ENCODE peak calls at places on chromosomes 5 and 9, in seven cellular contexts. One of them, this sample, is unnamed.

GRCh38 chr9:137969685-137970084 is 92.1 kb downstream of the CACNA1B start:
- DNase-seq in hepatic stellate cell: no peak
- DNase-seq in activated CD4-positive, CD25-positive, alpha-beta regulatory T cell treated with anti-CD3 and anti-CD28 coated beads, Interleukin-2, amount 50 U/mL, for 72 hours: no peak
- DNase-seq in aorta: no peak
- DNase-seq in stimulated activated CD4-positive, alpha-beta T cell treated with anti-CD3 and anti-CD28 coated beads, Interleukin-4, amount 100 ng/mL, for 48 hours: no peak
- DNase-seq in glutamatergic neuron: no peak
- DNase-seq in NCI-H2081: no peak
- DNase-seq in this sample: no peak

GRCh38 chr9:79382468-79382867 is 189.3 kb upstream of the TLE4 start:
- DNase-seq in glutamatergic neuron: no peak
- DNase-seq in hepatic stellate cell: no peak
- DNase-seq in aorta: no peak
- DNase-seq in activated CD4-positive, CD25-positive, alpha-beta regulatory T cell treated with anti-CD3 and anti-CD28 coated beads, Interleukin-2, amount 50 U/mL, for 72 hours: no peak
- DNase-seq in NCI-H2081: no peak
- DNase-seq in stimulated activated CD4-positive, alpha-beta T cell treated with anti-CD3 and anti-CD28 coated beads, Interleukin-4, amount 100 ng/mL, for 48 hours: no peak
- DNase-seq in this sample: peak; percentile 39

GRCh38 chr5:13783731-13784130 is 160.8 kb downstream of the DNAH5 start:
- DNase-seq in activated CD4-positive, CD25-positive, alpha-beta regulatory T cell treated with anti-CD3 and anti-CD28 coated beads, Interleukin-2, amount 50 U/mL, for 72 hours: no peak
- DNase-seq in hepatic stellate cell: no peak
- DNase-seq in stimulated activated CD4-positive, alpha-beta T cell treated with anti-CD3 and anti-CD28 coated beads, Interleukin-4, amount 100 ng/mL, for 48 hours: no peak
- DNase-seq in aorta: no peak
- DNase-seq in glutamatergic neuron: no peak
- DNase-seq in NCI-H2081: no peak
- DNase-seq in this sample: no peak

GRCh38 chr5:15694694-15695093 is 194.7 kb downstream of the FBXL7 start:
- DNase-seq in stimulated activated CD4-positive, alpha-beta T cell treated with anti-CD3 and anti-CD28 coated beads, Interleukin-4, amount 100 ng/mL, for 48 hours: no peak
- DNase-seq in aorta: no peak
- DNase-seq in NCI-H2081: no peak
- DNase-seq in glutamatergic neuron: no peak
- DNase-seq in activated CD4-positive, CD25-positive, alpha-beta regulatory T cell treated with anti-CD3 and anti-CD28 coated beads, Interleukin-2, amount 50 U/mL, for 72 hours: no peak
- DNase-seq in hepatic stellate cell: no peak
- DNase-seq in this sample: no peak

GRCh38 chr9:109467936-109468335 is 30.2 kb downstream of the PTPN3 start:
- DNase-seq in hepatic stellate cell: no peak
- DNase-seq in NCI-H2081: peak; percentile 48
- DNase-seq in activated CD4-positive, CD25-positive, alpha-beta regulatory T cell treated with anti-CD3 and anti-CD28 coated beads, Interleukin-2, amount 50 U/mL, for 72 hours: no peak
- DNase-seq in stimulated activated CD4-positive, alpha-beta T cell treated with anti-CD3 and anti-CD28 coated beads, Interleukin-4, amount 100 ng/mL, for 48 hours: no peak
- DNase-seq in glutamatergic neuron: no peak
- DNase-seq in aorta: no peak
- DNase-seq in this sample: no peak

GRCh38 chr5:31362931-31363568 is 168.8 kb downstream of the DROSHA start:
- DNase-seq in activated CD4-positive, CD25-positive, alpha-beta regulatory T cell treated with anti-CD3 and anti-CD28 coated beads, Interleukin-2, amount 50 U/mL, for 72 hours: no peak
- DNase-seq in glutamatergic neuron: no peak
- DNase-seq in hepatic stellate cell: no peak
- DNase-seq in NCI-H2081: no peak
- DNase-seq in stimulated activated CD4-positive, alpha-beta T cell treated with anti-CD3 and anti-CD28 coated beads, Interleukin-4, amount 100 ng/mL, for 48 hours: no peak
- DNase-seq in aorta: no peak
- DNase-seq in this sample: peak; percentile 72

GRCh38 chr5:149794338-149795023 is 64.4 kb downstream of the PPARGC1B start:
- DNase-seq in stimulated activated CD4-positive, alpha-beta T cell treated with anti-CD3 and anti-CD28 coated beads, Interleukin-4, amount 100 ng/mL, for 48 hours: no peak
- DNase-seq in NCI-H2081: no peak
- DNase-seq in aorta: no peak
- DNase-seq in hepatic stellate cell: no peak
- DNase-seq in glutamatergic neuron: no peak
- DNase-seq in activated CD4-positive, CD25-positive, alpha-beta regulatory T cell treated with anti-CD3 and anti-CD28 coated beads, Interleukin-2, amount 50 U/mL, for 72 hours: no peak
- DNase-seq in this sample: no peak

GRCh38 chr5:59041355-59041754 is 458.5 kb downstream of the RAB3C start:
- DNase-seq in aorta: no peak
- DNase-seq in NCI-H2081: no peak
- DNase-seq in hepatic stellate cell: no peak
- DNase-seq in glutamatergic neuron: no peak
- DNase-seq in activated CD4-positive, CD25-positive, alpha-beta regulatory T cell treated with anti-CD3 and anti-CD28 coated beads, Interleukin-2, amount 50 U/mL, for 72 hours: no peak
- DNase-seq in stimulated activated CD4-positive, alpha-beta T cell treated with anti-CD3 and anti-CD28 coated beads, Interleukin-4, amount 100 ng/mL, for 48 hours: no peak
- DNase-seq in this sample: no peak

GRCh38 chr5:146720132-146720531 is 158.4 kb downstream of the PPP2R2B start:
- DNase-seq in activated CD4-positive, CD25-positive, alpha-beta regulatory T cell treated with anti-CD3 and anti-CD28 coated beads, Interleukin-2, amount 50 U/mL, for 72 hours: no peak
- DNase-seq in glutamatergic neuron: no peak
- DNase-seq in NCI-H2081: no peak
- DNase-seq in stimulated activated CD4-positive, alpha-beta T cell treated with anti-CD3 and anti-CD28 coated beads, Interleukin-4, amount 100 ng/mL, for 48 hours: no peak
- DNase-seq in hepatic stellate cell: no peak
- DNase-seq in aorta: no peak
- DNase-seq in this sample: no peak

GRCh38 chr5:115599502-115599901 is 2.8 kb downstream of the TICAM2 start:
- DNase-seq in NCI-H2081: no peak
- DNase-seq in glutamatergic neuron: no peak
- DNase-seq in aorta: peak; percentile 47
- DNase-seq in stimulated activated CD4-positive, alpha-beta T cell treated with anti-CD3 and anti-CD28 coated beads, Interleukin-4, amount 100 ng/mL, for 48 hours: no peak
- DNase-seq in activated CD4-positive, CD25-positive, alpha-beta regulatory T cell treated with anti-CD3 and anti-CD28 coated beads, Interleukin-2, amount 50 U/mL, for 72 hours: no peak
- DNase-seq in hepatic stellate cell: no peak
- DNase-seq in this sample: no peak

GRCh38 chr5:175478384-175479124 is at the start of gene SFXN1:
- DNase-seq in hepatic stellate cell: peak; percentile 93
- DNase-seq in NCI-H2081: peak; percentile 81
- DNase-seq in glutamatergic neuron: peak; percentile 80
- DNase-seq in aorta: peak; percentile 83
- DNase-seq in stimulated activated CD4-positive, alpha-beta T cell treated with anti-CD3 and anti-CD28 coated beads, Interleukin-4, amount 100 ng/mL, for 48 hours: peak; percentile 77
- DNase-seq in activated CD4-positive, CD25-positive, alpha-beta regulatory T cell treated with anti-CD3 and anti-CD28 coated beads, Interleukin-2, amount 50 U/mL, for 72 hours: peak; percentile 86
- DNase-seq in this sample: peak; percentile 70

GRCh38 chr9:115006660-115007059 is 76.3 kb upstream of the TNFSF8 start:
- DNase-seq in glutamatergic neuron: no peak
- DNase-seq in hepatic stellate cell: peak; percentile 13
- DNase-seq in aorta: peak; percentile 56
- DNase-seq in NCI-H2081: no peak
- DNase-seq in stimulated activated CD4-positive, alpha-beta T cell treated with anti-CD3 and anti-CD28 coated beads, Interleukin-4, amount 100 ng/mL, for 48 hours: peak; percentile 36
- DNase-seq in activated CD4-positive, CD25-positive, alpha-beta regulatory T cell treated with anti-CD3 and anti-CD28 coated beads, Interleukin-2, amount 50 U/mL, for 72 hours: no peak
- DNase-seq in this sample: no peak

GRCh38 chr5:75007537-75007847 is 44.9 kb downstream of the GCNT4 start:
- DNase-seq in glutamatergic neuron: no peak
- DNase-seq in activated CD4-positive, CD25-positive, alpha-beta regulatory T cell treated with anti-CD3 and anti-CD28 coated beads, Interleukin-2, amount 50 U/mL, for 72 hours: no peak
- DNase-seq in NCI-H2081: no peak
- DNase-seq in stimulated activated CD4-positive, alpha-beta T cell treated with anti-CD3 and anti-CD28 coated beads, Interleukin-4, amount 100 ng/mL, for 48 hours: no peak
- DNase-seq in aorta: no peak
- DNase-seq in hepatic stellate cell: peak; percentile 17
- DNase-seq in this sample: peak; percentile 91

GRCh38 chr9:127133739-127134167 is 11.3 kb upstream of the ANGPTL2 start:
- DNase-seq in NCI-H2081: no peak
- DNase-seq in glutamatergic neuron: peak; percentile 42
- DNase-seq in aorta: no peak
- DNase-seq in hepatic stellate cell: peak; percentile 86
- DNase-seq in stimulated activated CD4-positive, alpha-beta T cell treated with anti-CD3 and anti-CD28 coated beads, Interleukin-4, amount 100 ng/mL, for 48 hours: no peak
- DNase-seq in activated CD4-positive, CD25-positive, alpha-beta regulatory T cell treated with anti-CD3 and anti-CD28 coated beads, Interleukin-2, amount 50 U/mL, for 72 hours: no peak
- DNase-seq in this sample: no peak

GRCh38 chr5:115471674-115472073 is 72.9 kb downstream of the FEM1C start:
- DNase-seq in NCI-H2081: no peak
- DNase-seq in stimulated activated CD4-positive, alpha-beta T cell treated with anti-CD3 and anti-CD28 coated beads, Interleukin-4, amount 100 ng/mL, for 48 hours: no peak
- DNase-seq in activated CD4-positive, CD25-positive, alpha-beta regulatory T cell treated with anti-CD3 and anti-CD28 coated beads, Interleukin-2, amount 50 U/mL, for 72 hours: no peak
- DNase-seq in hepatic stellate cell: no peak
- DNase-seq in aorta: no peak
- DNase-seq in glutamatergic neuron: no peak
- DNase-seq in this sample: no peak

GRCh38 chr5:16418471-16418922 is 47.1 kb downstream of the ZNF622 start:
- DNase-seq in aorta: no peak
- DNase-seq in glutamatergic neuron: no peak
- DNase-seq in stimulated activated CD4-positive, alpha-beta T cell treated with anti-CD3 and anti-CD28 coated beads, Interleukin-4, amount 100 ng/mL, for 48 hours: no peak
- DNase-seq in NCI-H2081: no peak
- DNase-seq in activated CD4-positive, CD25-positive, alpha-beta regulatory T cell treated with anti-CD3 and anti-CD28 coated beads, Interleukin-2, amount 50 U/mL, for 72 hours: no peak
- DNase-seq in hepatic stellate cell: no peak
- DNase-seq in this sample: no peak

GRCh38 chr9:134860510-134860909 is 20.1 kb upstream of the FCN2 start:
- DNase-seq in hepatic stellate cell: no peak
- DNase-seq in activated CD4-positive, CD25-positive, alpha-beta regulatory T cell treated with anti-CD3 and anti-CD28 coated beads, Interleukin-2, amount 50 U/mL, for 72 hours: no peak
- DNase-seq in aorta: no peak
- DNase-seq in glutamatergic neuron: no peak
- DNase-seq in NCI-H2081: no peak
- DNase-seq in stimulated activated CD4-positive, alpha-beta T cell treated with anti-CD3 and anti-CD28 coated beads, Interleukin-4, amount 100 ng/mL, for 48 hours: no peak
- DNase-seq in this sample: no peak

GRCh38 chr5:178376906-178377582 is 144.4 kb upstream of the PHYKPL start:
- DNase-seq in hepatic stellate cell: no peak
- DNase-seq in NCI-H2081: no peak
- DNase-seq in glutamatergic neuron: peak; percentile 17
- DNase-seq in aorta: no peak
- DNase-seq in activated CD4-positive, CD25-positive, alpha-beta regulatory T cell treated with anti-CD3 and anti-CD28 coated beads, Interleukin-2, amount 50 U/mL, for 72 hours: no peak
- DNase-seq in stimulated activated CD4-positive, alpha-beta T cell treated with anti-CD3 and anti-CD28 coated beads, Interleukin-4, amount 100 ng/mL, for 48 hours: no peak
- DNase-seq in this sample: no peak

GRCh38 chr5:116674881-116675627 is 100.4 kb upstream of the SEMA6A start:
- DNase-seq in stimulated activated CD4-positive, alpha-beta T cell treated with anti-CD3 and anti-CD28 coated beads, Interleukin-4, amount 100 ng/mL, for 48 hours: no peak
- DNase-seq in aorta: no peak
- DNase-seq in glutamatergic neuron: no peak
- DNase-seq in hepatic stellate cell: no peak
- DNase-seq in activated CD4-positive, CD25-positive, alpha-beta regulatory T cell treated with anti-CD3 and anti-CD28 coated beads, Interleukin-2, amount 50 U/mL, for 72 hours: no peak
- DNase-seq in NCI-H2081: no peak
- DNase-seq in this sample: no peak

GRCh38 chr9:91424403-91425176 is 958 bp upstream of the NFIL3 start:
- DNase-seq in stimulated activated CD4-positive, alpha-beta T cell treated with anti-CD3 and anti-CD28 coated beads, Interleukin-4, amount 100 ng/mL, for 48 hours: peak; percentile 52
- DNase-seq in hepatic stellate cell: peak; percentile 73
- DNase-seq in aorta: peak; percentile 92
- DNase-seq in glutamatergic neuron: peak; percentile 56
- DNase-seq in NCI-H2081: peak; percentile 18
- DNase-seq in activated CD4-positive, CD25-positive, alpha-beta regulatory T cell treated with anti-CD3 and anti-CD28 coated beads, Interleukin-2, amount 50 U/mL, for 72 hours: peak; percentile 52
- DNase-seq in this sample: peak; percentile 71

GRCh38 chr9:109751253-109751652 is 28.7 kb upstream of the PALM2AKAP2 start:
- DNase-seq in NCI-H2081: no peak
- DNase-seq in activated CD4-positive, CD25-positive, alpha-beta regulatory T cell treated with anti-CD3 and anti-CD28 coated beads, Interleukin-2, amount 50 U/mL, for 72 hours: no peak
- DNase-seq in hepatic stellate cell: no peak
- DNase-seq in glutamatergic neuron: no peak
- DNase-seq in aorta: no peak
- DNase-seq in stimulated activated CD4-positive, alpha-beta T cell treated with anti-CD3 and anti-CD28 coated beads, Interleukin-4, amount 100 ng/mL, for 48 hours: no peak
- DNase-seq in this sample: no peak

GRCh38 chr5:103891151-103891550 is 328.6 kb upstream of the NUDT12 start:
- DNase-seq in stimulated activated CD4-positive, alpha-beta T cell treated with anti-CD3 and anti-CD28 coated beads, Interleukin-4, amount 100 ng/mL, for 48 hours: no peak
- DNase-seq in hepatic stellate cell: no peak
- DNase-seq in NCI-H2081: no peak
- DNase-seq in glutamatergic neuron: no peak
- DNase-seq in activated CD4-positive, CD25-positive, alpha-beta regulatory T cell treated with anti-CD3 and anti-CD28 coated beads, Interleukin-2, amount 50 U/mL, for 72 hours: no peak
- DNase-seq in aorta: no peak
- DNase-seq in this sample: no peak

GRCh38 chr5:121819661-121820261 is 31.9 kb upstream of the FTMT start:
- DNase-seq in aorta: no peak
- DNase-seq in NCI-H2081: no peak
- DNase-seq in activated CD4-positive, CD25-positive, alpha-beta regulatory T cell treated with anti-CD3 and anti-CD28 coated beads, Interleukin-2, amount 50 U/mL, for 72 hours: no peak
- DNase-seq in hepatic stellate cell: no peak
- DNase-seq in stimulated activated CD4-positive, alpha-beta T cell treated with anti-CD3 and anti-CD28 coated beads, Interleukin-4, amount 100 ng/mL, for 48 hours: no peak
- DNase-seq in glutamatergic neuron: no peak
- DNase-seq in this sample: no peak

GRCh38 chr5:113678924-113679575 is 165.6 kb downstream of the YTHDC2 start:
- DNase-seq in hepatic stellate cell: peak; percentile 12
- DNase-seq in activated CD4-positive, CD25-positive, alpha-beta regulatory T cell treated with anti-CD3 and anti-CD28 coated beads, Interleukin-2, amount 50 U/mL, for 72 hours: no peak
- DNase-seq in glutamatergic neuron: no peak
- DNase-seq in stimulated activated CD4-positive, alpha-beta T cell treated with anti-CD3 and anti-CD28 coated beads, Interleukin-4, amount 100 ng/mL, for 48 hours: no peak
- DNase-seq in aorta: no peak
- DNase-seq in NCI-H2081: peak; percentile 51
- DNase-seq in this sample: peak; percentile 22

GRCh38 chr9:70945301-70945700 is 176.1 kb downstream of the TRPM3 start:
- DNase-seq in glutamatergic neuron: no peak
- DNase-seq in hepatic stellate cell: no peak
- DNase-seq in stimulated activated CD4-positive, alpha-beta T cell treated with anti-CD3 and anti-CD28 coated beads, Interleukin-4, amount 100 ng/mL, for 48 hours: no peak
- DNase-seq in activated CD4-positive, CD25-positive, alpha-beta regulatory T cell treated with anti-CD3 and anti-CD28 coated beads, Interleukin-2, amount 50 U/mL, for 72 hours: no peak
- DNase-seq in aorta: no peak
- DNase-seq in NCI-H2081: no peak
- DNase-seq in this sample: no peak

GRCh38 chr5:3214838-3215374 is 380.7 kb upstream of the IRX1 start:
- DNase-seq in glutamatergic neuron: no peak
- DNase-seq in aorta: no peak
- DNase-seq in activated CD4-positive, CD25-positive, alpha-beta regulatory T cell treated with anti-CD3 and anti-CD28 coated beads, Interleukin-2, amount 50 U/mL, for 72 hours: no peak
- DNase-seq in NCI-H2081: no peak
- DNase-seq in hepatic stellate cell: no peak
- DNase-seq in stimulated activated CD4-positive, alpha-beta T cell treated with anti-CD3 and anti-CD28 coated beads, Interleukin-4, amount 100 ng/mL, for 48 hours: no peak
- DNase-seq in this sample: no peak

GRCh38 chr5:160555836-160556660 is 134.4 kb downstream of the PTTG1 start:
- DNase-seq in activated CD4-positive, CD25-positive, alpha-beta regulatory T cell treated with anti-CD3 and anti-CD28 coated beads, Interleukin-2, amount 50 U/mL, for 72 hours: no peak
- DNase-seq in stimulated activated CD4-positive, alpha-beta T cell treated with anti-CD3 and anti-CD28 coated beads, Interleukin-4, amount 100 ng/mL, for 48 hours: no peak
- DNase-seq in aorta: no peak
- DNase-seq in glutamatergic neuron: no peak
- DNase-seq in NCI-H2081: peak; percentile 8
- DNase-seq in hepatic stellate cell: no peak
- DNase-seq in this sample: no peak

GRCh38 chr5:36389245-36389644 is 87.5 kb upstream of the RANBP3L start:
- DNase-seq in NCI-H2081: no peak
- DNase-seq in aorta: peak; percentile 51
- DNase-seq in glutamatergic neuron: no peak
- DNase-seq in activated CD4-positive, CD25-positive, alpha-beta regulatory T cell treated with anti-CD3 and anti-CD28 coated beads, Interleukin-2, amount 50 U/mL, for 72 hours: no peak
- DNase-seq in stimulated activated CD4-positive, alpha-beta T cell treated with anti-CD3 and anti-CD28 coated beads, Interleukin-4, amount 100 ng/mL, for 48 hours: no peak
- DNase-seq in hepatic stellate cell: no peak
- DNase-seq in this sample: no peak

GRCh38 chr9:136858844-136859757 is 7.0 kb downstream of the MAMDC4 start:
- DNase-seq in activated CD4-positive, CD25-positive, alpha-beta regulatory T cell treated with anti-CD3 and anti-CD28 coated beads, Interleukin-2, amount 50 U/mL, for 72 hours: peak; percentile 28
- DNase-seq in glutamatergic neuron: no peak
- DNase-seq in aorta: peak; percentile 79
- DNase-seq in stimulated activated CD4-positive, alpha-beta T cell treated with anti-CD3 and anti-CD28 coated beads, Interleukin-4, amount 100 ng/mL, for 48 hours: no peak
- DNase-seq in NCI-H2081: no peak
- DNase-seq in hepatic stellate cell: no peak
- DNase-seq in this sample: peak; percentile 46

GRCh38 chr9:76456202-76456926 is 2.6 kb upstream of the GCNT1 start:
- DNase-seq in NCI-H2081: peak; percentile 84
- DNase-seq in glutamatergic neuron: no peak
- DNase-seq in aorta: no peak
- DNase-seq in stimulated activated CD4-positive, alpha-beta T cell treated with anti-CD3 and anti-CD28 coated beads, Interleukin-4, amount 100 ng/mL, for 48 hours: no peak
- DNase-seq in hepatic stellate cell: peak; percentile 40
- DNase-seq in activated CD4-positive, CD25-positive, alpha-beta regulatory T cell treated with anti-CD3 and anti-CD28 coated beads, Interleukin-2, amount 50 U/mL, for 72 hours: no peak
- DNase-seq in this sample: peak; percentile 80

GRCh38 chr9:100379862-100380261 is 27.1 kb upstream of the TEX10 start:
- DNase-seq in NCI-H2081: no peak
- DNase-seq in aorta: no peak
- DNase-seq in glutamatergic neuron: no peak
- DNase-seq in activated CD4-positive, CD25-positive, alpha-beta regulatory T cell treated with anti-CD3 and anti-CD28 coated beads, Interleukin-2, amount 50 U/mL, for 72 hours: no peak
- DNase-seq in stimulated activated CD4-positive, alpha-beta T cell treated with anti-CD3 and anti-CD28 coated beads, Interleukin-4, amount 100 ng/mL, for 48 hours: no peak
- DNase-seq in hepatic stellate cell: peak; percentile 15
- DNase-seq in this sample: peak; percentile 83

This sample was measured in NCI-H226.